ENCODE peak calls at places on chromosomes 11 and 22, in five cellular contexts. X is endodermal cell; U is globus pallidus; M is endothelial cell; N is stimulated activated CD4-positive, alpha-beta T cell treated with anti-CD3 and anti-CD28 coated beads, Interleukin-15, amount 100 ng/mL, for 1 hour. D is an unnamed sample.

GRCh38 chr22:27930246-27931060 is 11.4 kb upstream of the PITPNB start:
- DNase-seq in X (no peak), U (no peak), M (no peak), N (no peak), D (no peak)

GRCh38 chr11:61771195-61771894 is 18.9 kb downstream of the MYRF start:
- DNase-seq in M (no peak), N (no peak), U (no peak), X (no peak), D (no peak)

GRCh38 chr22:17607891-17608521 is 20.5 kb downstream of the ATP6V1E1 start:
- DNase-seq in U (no peak), N (no peak), M (no peak), X (no peak), D (no peak)

GRCh38 chr11:6561288-6561687 is 42.1 kb downstream of the RRP8 start:
- DNase-seq in N (no peak), U (no peak), M (no peak), X (no peak), D (no peak)

GRCh38 chr11:6273188-6273587 is 13.6 kb downstream of the CCKBR start:
- DNase-seq in U (no peak), M (no peak), N (no peak), X (no peak), D (no peak)

GRCh38 chr11:77636738-77637344 is 753 bp downstream of the CLNS1A start:
- DNase-seq in N (no peak), U (no peak), X (no peak), M (no peak), D (no peak)

GRCh38 chr11:118892515-118892914 is 8.8 kb downstream of the CXCR5 start:
- DNase-seq in M (no peak), X (no peak), N (no peak), U (no peak), D (no peak)

GRCh38 chr11:61411589-61411988 is 18.2 kb downstream of the CPSF7 start:
- DNase-seq in M (no peak), X (no peak), U (no peak), N (no peak), D (no peak)

GRCh38 chr11:122319842-122320555 is 204.0 kb upstream of the BLID start:
- DNase-seq in M (no peak), U (peak), N (no peak), X (no peak), D (no peak)

GRCh38 chr11:1208361-1209261 is 14.3 kb upstream of the MUC5B start:
- DNase-seq in X (peak), U (no peak), N (no peak), M (no peak), D (no peak)

GRCh38 chr11:63609536-63609935 is 4.7 kb downstream of the PLAAT3 start:
- DNase-seq in M (no peak), U (peak), N (no peak), X (no peak), D (peak)

GRCh38 chr11:126415669-126416420 is 60.4 kb downstream of the ST3GAL4 start:
- DNase-seq in N (no peak), U (peak), X (no peak), M (no peak), D (no peak)

GRCh38 chr11:30879322-30880020 is 293.3 kb upstream of the MPPED2 start:
- DNase-seq in X (no peak), N (no peak), M (no peak), U (no peak), D (no peak)

GRCh38 chr11:12902784-12903491 is 106.2 kb upstream of the RASSF10 start:
- DNase-seq in N (no peak), X (no peak), U (no peak), M (no peak), D (peak)

GRCh38 chr11:102256251-102256650 is 61.0 kb upstream of the BIRC3 start:
- DNase-seq in U (no peak), M (no peak), N (no peak), X (no peak), D (no peak)

GRCh38 chr11:87176044-87176443 is 138.3 kb downstream of the TMEM135 start:
- DNase-seq in M (no peak), X (peak), U (no peak), N (no peak), D (no peak)

GRCh38 chr11:13098890-13099289 is 89.8 kb downstream of the RASSF10 start:
- DNase-seq in M (no peak), U (no peak), X (no peak), N (no peak), D (no peak)

D was measured in HuH-7.